ENCODE peak calls at places on chromosomes 5 and 9, in four cellular contexts. D, T, H and L are unnamed samples.

GRCh38 chr9:93451762-93452709 is 551 bp downstream of the FAM120A start:
- DNase-seq in D (peak; percentile 78), H (peak; percentile 46), T (peak; percentile 81), L (peak; percentile 69)

GRCh38 chr9:32969270-32969669 is 32.2 kb downstream of the APTX start:
- DNase-seq in T (no peak), H (no peak), D (peak; percentile 83), L (no peak)

GRCh38 chr5:52657231-52657645 is 130.5 kb upstream of the ITGA1 start:
- DNase-seq in D (peak; percentile 71), T (peak; percentile 60), H (peak; percentile 69), L (peak; percentile 69)

GRCh38 chr5:175655411-175655810 is 2.5 kb upstream of the HRH2 start:
- DNase-seq in H (no peak), D (no peak), T (no peak), L (no peak)

GRCh38 chr5:154342211-154342610 is 103.6 kb upstream of the SAP30L start:
- DNase-seq in T (no peak), D (no peak), H (no peak), L (no peak)

GRCh38 chr5:181167814-181168488 is 20.6 kb downstream of the OR2V2 start:
- DNase-seq in T (peak; percentile 79), D (peak; percentile 26), H (no peak), L (peak; percentile 43)

GRCh38 chr5:149406203-149406978 is 27.3 kb upstream of the IL17B start:
- DNase-seq in T (peak; percentile 21), D (peak; percentile 86), H (no peak), L (no peak)

GRCh38 chr9:135905380-135906282 is 1.7 kb downstream of the CAMSAP1 start:
- DNase-seq in D (peak; percentile 80), T (peak; percentile 44), H (no peak), L (peak; percentile 57)

GRCh38 chr5:88824892-88825781 is 57.8 kb downstream of the MEF2C start:
- DNase-seq in T (no peak), D (peak; percentile 79), H (peak; percentile 26), L (peak; percentile 16)

GRCh38 chr5:122192883-122193496 is 63.6 kb downstream of the ZNF474 start:
- DNase-seq in H (peak; percentile 67), T (peak; percentile 79), D (peak; percentile 81), L (peak; percentile 85)

GRCh38 chr9:133594310-133594709 is 14.9 kb downstream of the FAM163B start:
- DNase-seq in H (no peak), T (no peak), D (no peak), L (no peak)

GRCh38 chr9:99831857-99832557 is 10.3 kb downstream of the NR4A3 start:
- DNase-seq in T (no peak), D (no peak), H (no peak), L (no peak)

GRCh38 chr9:15211160-15211993 is 95.6 kb downstream of the TTC39B start:
- DNase-seq in T (peak; percentile 79), D (peak; percentile 73), H (peak; percentile 50), L (peak; percentile 80)

GRCh38 chr9:123784513-123784912 is 145.4 kb downstream of the DENND1A start:
- DNase-seq in H (no peak), D (peak; percentile 79), T (no peak), L (no peak)

GRCh38 chr5:40841068-40841805 is at the start of gene CARD6:
- DNase-seq in D (peak; percentile 56), H (no peak), T (no peak), L (peak; percentile 35)

GRCh38 chr5:146877178-146877681 is 1.3 kb downstream of the PPP2R2B start:
- DNase-seq in T (no peak), H (peak; percentile 50), D (no peak), L (no peak)

GRCh38 chr5:44365351-44365750 is 23.9 kb downstream of the FGF10 start:
- DNase-seq in H (no peak), D (peak; percentile 54), T (no peak), L (peak; percentile 21)

GRCh38 chr5:77235881-77236560 is 25.5 kb downstream of the PDE8B start:
- DNase-seq in H (no peak), T (no peak), D (no peak), L (no peak)

GRCh38 chr5:56825222-56825824 is 10.0 kb downstream of the MAP3K1 start:
- DNase-seq in H (no peak), D (no peak), T (no peak), L (no peak)

GRCh38 chr5:89191374-89191773 is 308.4 kb upstream of the MEF2C start:
- DNase-seq in H (no peak), T (no peak), D (no peak), L (no peak)

DNA sequence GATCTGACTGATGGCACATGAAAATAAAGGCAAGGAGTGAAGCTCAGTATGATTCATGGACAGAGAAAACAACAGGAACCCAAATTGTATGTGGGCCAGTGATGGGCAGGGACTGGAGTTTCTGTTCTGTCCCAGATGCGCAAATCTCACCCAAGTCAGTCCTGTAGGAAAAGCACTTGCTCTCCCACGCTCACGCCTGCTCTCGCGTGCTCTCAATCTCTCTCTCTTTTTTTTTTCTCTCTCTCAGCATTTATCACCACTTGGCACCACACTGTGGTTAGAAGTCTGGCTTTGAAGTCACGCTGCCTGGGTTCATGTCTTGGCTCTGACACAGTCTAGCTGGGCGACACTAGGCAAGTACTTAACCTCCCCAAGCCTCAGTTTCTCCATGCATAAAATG is 106.5 kb upstream of the LRRTM2 start:
- DNase-seq in T (no peak), D (peak; percentile 78), H (no peak), L (no peak)
- TF ChIP-seq EZH2phosphoT487 in T (no peak), D (no peak), H (no peak), L (no peak)

DNA sequence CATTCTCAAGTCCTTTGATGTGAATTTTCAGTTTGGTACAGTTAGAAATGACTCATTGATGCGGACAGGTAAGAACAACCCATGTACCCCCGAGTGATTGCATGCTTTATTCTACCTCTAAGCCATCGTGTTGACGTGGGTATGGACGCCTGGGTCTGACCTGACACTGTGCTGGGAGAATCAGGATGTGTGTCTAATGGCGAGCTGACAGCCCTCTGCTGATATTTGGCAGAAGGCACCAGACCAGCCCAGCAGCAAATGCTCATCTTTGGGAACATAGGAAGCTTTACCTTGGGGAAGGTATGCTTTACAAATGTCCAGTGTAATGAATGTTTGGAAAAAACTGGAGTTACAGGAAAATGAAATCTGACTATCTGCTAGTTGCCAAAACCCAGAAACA is 20.1 kb downstream of the SLC46A2 start:
- DNase-seq in D (no peak), T (no peak), H (no peak), L (no peak)
- H3K4me2 ChIP-seq in D (no peak overlapping the region), T (no peak overlapping the region), H (no peak overlapping the region), L (no peak overlapping the region)

DNA sequence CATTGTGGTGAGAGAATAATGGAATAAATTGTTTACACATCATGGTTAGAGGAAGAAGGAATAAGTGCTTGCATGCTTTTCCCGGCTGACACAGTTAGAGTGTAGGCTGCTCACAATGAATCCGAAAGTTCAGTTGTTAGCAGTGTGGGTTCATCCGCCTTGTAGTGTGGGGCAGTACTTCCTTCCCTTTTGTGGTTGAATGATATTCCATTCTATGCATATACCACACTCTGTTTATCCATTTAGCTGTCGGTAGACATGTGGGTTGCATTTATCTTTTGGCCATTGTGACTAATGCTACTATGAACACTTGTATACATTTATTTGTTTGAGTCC is 84.0 kb downstream of the COL5A1 start:
- DNase-seq in D (no peak), H (no peak), T (no peak), L (no peak)
- H3K27me3 ChIP-seq in D (no peaks in the 10 kb centered on the region), H (peaks cover 93% of the 10 kb centered on the region), T (no peaks in the 10 kb centered on the region), L (no peaks in the 10 kb centered on the region)

GRCh38 chr5:82938901-82939300 is 138.3 kb downstream of the TMEM167A start:
- DNase-seq in D (no peak), H (no peak), T (no peak), L (no peak)
- TF ChIP-seq EZH2phosphoT487 in D (no peak), H (no peak), T (no peak), L (no peak)

DNA sequence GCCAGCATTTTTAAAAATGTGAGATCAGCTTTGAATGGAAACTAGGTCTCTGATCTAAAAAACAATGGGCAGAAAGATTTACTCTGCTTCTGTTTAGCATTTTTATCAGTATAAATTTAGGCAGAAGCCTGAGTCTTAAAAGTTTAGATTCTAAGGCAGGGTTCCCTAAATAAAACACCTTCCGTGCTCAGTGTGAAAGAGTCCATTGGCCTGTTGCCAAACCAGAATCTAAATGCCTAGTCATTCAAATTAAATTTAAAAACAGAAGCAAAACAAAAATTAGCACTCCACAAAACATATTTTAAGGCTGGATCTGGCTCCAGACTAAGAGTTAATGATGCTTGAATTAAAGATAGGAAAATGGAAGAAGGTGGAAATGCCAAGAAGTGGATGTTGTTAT is 4.5 kb downstream of the TYRP1 start:
- DNase-seq in H (no peak), T (no peak), D (peak; percentile 22), L (no peak)
- H3K4me2 ChIP-seq in H (peak overlapping the region; percentile 41), T (no peak overlapping the region), D (peak overlapping the region; percentile 29), L (peak overlapping the region; percentile 46)

GRCh38 chr5:133253661-133254060 is 201.8 kb downstream of the HSPA4 start:
- DNase-seq in D (no peak), H (no peak), T (no peak), L (no peak)

GRCh38 chr5:133252133-133252480 is 200.3 kb downstream of the HSPA4 start:
- DNase-seq in H (no peak), D (no peak), T (peak; percentile 25), L (no peak)

GRCh38 chr5:133256276-133256675 is 204.5 kb downstream of the HSPA4 start:
- DNase-seq in D (no peak), T (no peak), H (no peak), L (peak; percentile 57)

GRCh38 chr5:133253076-133253475 is 201.3 kb downstream of the HSPA4 start:
- DNase-seq in H (no peak), T (no peak), D (no peak), L (no peak)

DNA sequence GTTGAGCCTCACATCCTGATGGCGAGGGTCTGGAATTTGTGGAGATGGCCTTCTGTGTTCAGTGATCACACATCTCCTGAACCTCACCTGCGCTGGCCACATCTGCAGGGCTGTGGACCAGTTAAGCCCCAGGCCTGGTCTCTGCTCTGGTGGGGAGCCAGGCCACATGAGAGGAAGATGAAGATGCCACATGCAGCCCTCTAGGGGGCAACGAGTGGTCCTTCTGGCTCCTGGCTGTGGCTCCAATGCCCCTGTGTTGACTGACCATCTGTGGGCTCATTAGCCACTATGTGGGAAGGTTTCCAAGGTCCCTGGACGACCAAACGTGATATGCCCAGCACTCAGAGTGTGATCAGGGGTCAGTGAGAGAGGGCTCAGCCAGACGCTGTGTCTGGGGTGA is 203.0 kb downstream of the HSPA4 start:
- DNase-seq in D (no peak), H (no peak), T (no peak), L (no peak)
- H3K27me3 ChIP-seq in D (peaks cover 11% of the 10 kb centered on the region), H (no peaks in the 10 kb centered on the region), T (no peaks in the 10 kb centered on the region), L (no peaks in the 10 kb centered on the region)

DNA sequence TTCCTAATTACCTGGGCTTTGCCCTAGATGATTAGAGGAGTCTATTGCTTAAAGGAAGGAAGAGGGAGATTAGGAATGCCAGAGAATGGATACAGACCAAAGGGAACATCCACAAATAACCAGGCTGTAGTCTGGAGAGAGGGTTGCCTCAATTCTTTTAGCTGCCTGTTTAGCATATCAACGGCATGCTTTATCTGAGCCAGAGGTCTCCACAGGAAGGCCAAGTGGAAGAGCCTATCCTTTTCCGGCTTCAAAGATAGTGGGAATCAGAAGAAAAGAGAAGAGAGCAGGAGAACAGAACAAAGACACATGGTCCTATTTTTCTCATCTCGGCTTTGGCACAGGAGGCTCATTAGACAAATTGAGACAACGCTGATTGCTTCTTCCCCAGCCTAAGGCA is 142.4 kb downstream of the NMUR2 start:
- DNase-seq in D (no peak), T (peak; percentile 19), H (no peak), L (no peak)
- TF ChIP-seq EZH2phosphoT487 in D (no peak), T (no peak), H (no peak), L (no peak)

GRCh38 chr9:18905883-18906649 is 126.9 kb downstream of the SAXO1 start:
- DNase-seq in H (no peak), T (no peak), D (peak; percentile 32), L (no peak)
- H3K4me2 ChIP-seq in H (no peak overlapping the region), T (no peak overlapping the region), D (no peak overlapping the region), L (no peak overlapping the region)